ENCODE peak calls at places on chromosomes 13 and 19, in six cellular contexts. Y, Q, N, G, S and X are unnamed samples.

GRCh38 chr19:10141973-10142372 is 22.3 kb upstream of the EIF3G start:
- DNase-seq in S (no peak), Q (no peak), G (no peak), N (no peak), Y (no peak), X (no peak)

GRCh38 chr19:43784981-43785808 is 4.4 kb upstream of the KCNN4 start:
- DNase-seq in Y (peak; percentile 50), N (peak; percentile 79), G (peak; percentile 39), Q (peak; percentile 52), S (peak; percentile 60), X (no peak)

GRCh38 chr19:52880895-52881389 is 16.5 kb downstream of the ZNF320 start:
- DNase-seq in Q (no peak), G (no peak), Y (no peak), S (no peak), N (no peak), X (no peak)

GRCh38 chr13:109344552-109345157 is 441.7 kb downstream of the IRS2 start:
- DNase-seq in Q (no peak), G (no peak), Y (no peak), S (no peak), N (no peak), X (no peak)

GRCh38 chr13:50509771-50510441 is 333.6 kb downstream of the DLEU7 start:
- DNase-seq in S (no peak), G (no peak), Q (no peak), N (no peak), Y (no peak), X (no peak)

GRCh38 chr19:32130241-32130753 is 215.1 kb upstream of the ZNF507 start:
- DNase-seq in S (no peak), Y (no peak), N (no peak), G (no peak), Q (no peak), X (no peak)

GRCh38 chr19:11538232-11539036 is at the start of gene CNN1:
- DNase-seq in N (no peak), G (no peak), Q (no peak), S (peak; percentile 36), Y (no peak), X (no peak)

GRCh38 chr19:19006213-19006612 is 27.1 kb downstream of the SUGP2 start:
- DNase-seq in N (no peak), S (no peak), Q (no peak), Y (no peak), G (no peak), X (no peak)

GRCh38 chr19:33110201-33110910 is 21.6 kb upstream of the WDR88 start:
- DNase-seq in Y (no peak), S (no peak), N (no peak), Q (no peak), G (no peak), X (no peak)

GRCh38 chr19:47719047-47719885 is 6.0 kb downstream of the EHD2 start:
- DNase-seq in N (no peak), Y (peak; percentile 68), Q (no peak), S (no peak), G (no peak), X (no peak)

GRCh38 chr19:41997121-41997850 is 3.3 kb upstream of the ATP1A3 start:
- DNase-seq in G (peak; percentile 30), S (peak; percentile 61), Y (no peak), N (peak; percentile 27), Q (no peak), X (peak; percentile 22)

GRCh38 chr19:51513968-51514367 is 12.4 kb upstream of the SIGLEC12 start:
- DNase-seq in G (no peak), Y (no peak), Q (no peak), N (no peak), S (no peak), X (no peak)

GRCh38 chr13:46613409-46614049 is 60.6 kb downstream of the LRCH1 start:
- DNase-seq in Y (no peak), Q (no peak), N (no peak), S (no peak), G (no peak), X (no peak)